ENCODE peak calls at places on chromosomes 12 and 14, in eight cellular contexts. One of them, this sample, is unnamed.

GRCh38 chr12:131591136-131591535 is 119.8 kb upstream of the SFSWAP start:
- DNase-seq in thyroid gland: no peak
- DNase-seq in BJ: no peak
- DNase-seq in foreskin fibroblast: no peak
- DNase-seq in mucosa of descending colon: no peak
- DNase-seq in K562: no peak
- DNase-seq in HepG2: no peak
- DNase-seq in body of pancreas: no peak
- DNase-seq in this sample: no peak

GRCh38 chr12:27424631-27425230 is 21.8 kb upstream of the SMCO2 start:
- DNase-seq in thyroid gland: peak
- DNase-seq in BJ: no peak
- DNase-seq in foreskin fibroblast: peak
- DNase-seq in mucosa of descending colon: no peak
- DNase-seq in K562: no peak
- DNase-seq in HepG2: peak
- DNase-seq in body of pancreas: peak
- DNase-seq in this sample: peak

GRCh38 chr12:100789146-100789545 is 5.4 kb upstream of the ANO4 start:
- DNase-seq in thyroid gland: no peak
- DNase-seq in BJ: no peak
- DNase-seq in foreskin fibroblast: peak
- DNase-seq in mucosa of descending colon: no peak
- DNase-seq in K562: no peak
- DNase-seq in HepG2: no peak
- DNase-seq in body of pancreas: no peak
- DNase-seq in this sample: peak

GRCh38 chr12:121579981-121580868 is 598 bp downstream of the KDM2B start:
- DNase-seq in thyroid gland: peak
- DNase-seq in BJ: no peak
- DNase-seq in foreskin fibroblast: peak
- DNase-seq in mucosa of descending colon: peak
- DNase-seq in K562: peak
- DNase-seq in HepG2: peak
- DNase-seq in body of pancreas: peak
- DNase-seq in this sample: peak

GRCh38 chr12:121465921-121466799 is 66.2 kb downstream of the RNF34 start:
- DNase-seq in thyroid gland: no peak
- DNase-seq in BJ: no peak
- DNase-seq in foreskin fibroblast: no peak
- DNase-seq in mucosa of descending colon: peak
- DNase-seq in K562: no peak
- DNase-seq in HepG2: no peak
- DNase-seq in body of pancreas: no peak
- DNase-seq in this sample: peak

GRCh38 chr14:50677527-50678063 is 9.5 kb upstream of the SAV1 start:
- DNase-seq in thyroid gland: no peak
- DNase-seq in BJ: no peak
- DNase-seq in foreskin fibroblast: peak
- DNase-seq in mucosa of descending colon: no peak
- DNase-seq in K562: no peak
- DNase-seq in HepG2: peak
- DNase-seq in body of pancreas: no peak
- DNase-seq in this sample: peak

GRCh38 chr14:90382491-90383125 is 14.2 kb upstream of the CALM1 start:
- DNase-seq in thyroid gland: peak
- DNase-seq in BJ: no peak
- DNase-seq in foreskin fibroblast: peak
- DNase-seq in mucosa of descending colon: peak
- DNase-seq in K562: no peak
- DNase-seq in HepG2: peak
- DNase-seq in body of pancreas: peak
- DNase-seq in this sample: peak

GRCh38 chr14:74988131-74988530 is 14.6 kb upstream of the EIF2B2 start:
- DNase-seq in thyroid gland: no peak
- DNase-seq in BJ: no peak
- DNase-seq in foreskin fibroblast: peak
- DNase-seq in mucosa of descending colon: no peak
- DNase-seq in K562: peak
- DNase-seq in HepG2: no peak
- DNase-seq in body of pancreas: no peak
- DNase-seq in this sample: peak

GRCh38 chr14:83816755-83817154 is 1713.2 kb upstream of the FLRT2 start:
- DNase-seq in thyroid gland: no peak
- DNase-seq in BJ: no peak
- DNase-seq in foreskin fibroblast: no peak
- DNase-seq in mucosa of descending colon: no peak
- DNase-seq in K562: no peak
- DNase-seq in HepG2: no peak
- DNase-seq in body of pancreas: no peak
- DNase-seq in this sample: no peak

GRCh38 chr12:57816855-57817151 is 1.7 kb downstream of the AVIL start:
- DNase-seq in thyroid gland: no peak
- DNase-seq in BJ: no peak
- DNase-seq in foreskin fibroblast: peak
- DNase-seq in mucosa of descending colon: no peak
- DNase-seq in K562: peak
- DNase-seq in HepG2: no peak
- DNase-seq in body of pancreas: peak
- DNase-seq in this sample: no peak

GRCh38 chr14:51520087-51520486 is 131.6 kb upstream of the FRMD6 start:
- DNase-seq in thyroid gland: no peak
- DNase-seq in BJ: no peak
- DNase-seq in foreskin fibroblast: no peak
- DNase-seq in mucosa of descending colon: no peak
- DNase-seq in K562: no peak
- DNase-seq in HepG2: no peak
- DNase-seq in body of pancreas: no peak
- DNase-seq in this sample: no peak

GRCh38 chr12:104952816-104953215 is 5.3 kb downstream of the SLC41A2 start:
- DNase-seq in thyroid gland: no peak
- DNase-seq in BJ: no peak
- DNase-seq in foreskin fibroblast: no peak
- DNase-seq in mucosa of descending colon: no peak
- DNase-seq in K562: no peak
- DNase-seq in HepG2: no peak
- DNase-seq in body of pancreas: no peak
- DNase-seq in this sample: no peak

GRCh38 chr14:20848316-20848954 is 42.8 kb upstream of the RNASE3 start:
- DNase-seq in thyroid gland: no peak
- DNase-seq in BJ: no peak
- DNase-seq in foreskin fibroblast: peak
- DNase-seq in mucosa of descending colon: no peak
- DNase-seq in K562: no peak
- DNase-seq in HepG2: no peak
- DNase-seq in body of pancreas: peak
- DNase-seq in this sample: peak

GRCh38 chr14:20489093-20489994 is 16.0 kb upstream of the RNASE10 start:
- DNase-seq in thyroid gland: no peak
- DNase-seq in BJ: no peak
- DNase-seq in foreskin fibroblast: no peak
- DNase-seq in mucosa of descending colon: no peak
- DNase-seq in K562: no peak
- DNase-seq in HepG2: peak
- DNase-seq in body of pancreas: no peak
- DNase-seq in this sample: peak

GRCh38 chr14:22598896-22599244 is 770 bp downstream of the ABHD4 start:
- DNase-seq in thyroid gland: peak
- DNase-seq in BJ: no peak
- DNase-seq in foreskin fibroblast: peak
- DNase-seq in mucosa of descending colon: no peak
- DNase-seq in K562: peak
- DNase-seq in HepG2: peak
- DNase-seq in body of pancreas: peak
- DNase-seq in this sample: peak

GRCh38 chr12:92080390-92081285 is 65.0 kb downstream of the BTG1 start:
- DNase-seq in thyroid gland: no peak
- DNase-seq in BJ: peak
- DNase-seq in foreskin fibroblast: peak
- DNase-seq in mucosa of descending colon: no peak
- DNase-seq in K562: no peak
- DNase-seq in HepG2: no peak
- DNase-seq in body of pancreas: no peak
- DNase-seq in this sample: peak

DNA sequence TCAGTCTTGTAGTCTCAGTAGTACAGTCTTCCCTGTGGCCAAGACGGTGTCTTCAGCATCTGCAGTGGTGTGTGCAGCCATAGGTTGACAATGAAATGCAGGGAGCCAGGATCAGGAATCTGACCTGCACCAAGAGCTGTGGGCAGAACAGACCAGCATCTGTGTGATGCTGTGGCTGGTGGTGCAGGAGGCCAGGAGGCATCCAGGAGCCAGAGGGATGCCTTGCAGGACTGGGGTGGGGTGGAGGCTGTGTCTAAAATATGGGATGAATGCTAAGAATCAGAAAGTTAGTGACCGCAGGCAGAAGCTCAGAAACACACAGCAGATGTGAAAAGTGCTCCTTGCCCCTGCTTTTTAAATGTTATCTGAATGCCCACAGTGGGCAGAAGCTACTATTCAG is 209.7 kb downstream of the CACNA1C start:
- DNase-seq in thyroid gland: no peak
- DNase-seq in BJ: no peak
- DNase-seq in foreskin fibroblast: no peak
- DNase-seq in mucosa of descending colon: no peak
- DNase-seq in K562: no peak
- DNase-seq in HepG2: no peak
- DNase-seq in body of pancreas: no peak
- DNase-seq in this sample: no peak
- H3K4me3 ChIP-seq in thyroid gland: no peak
- H3K4me3 ChIP-seq in BJ: no peak
- H3K4me3 ChIP-seq in foreskin fibroblast: no peak
- H3K4me3 ChIP-seq in mucosa of descending colon: no peak
- H3K4me3 ChIP-seq in K562: no peak
- H3K4me3 ChIP-seq in HepG2: no peak
- H3K4me3 ChIP-seq in body of pancreas: no peak
- H3K4me3 ChIP-seq in this sample: no peak

DNA sequence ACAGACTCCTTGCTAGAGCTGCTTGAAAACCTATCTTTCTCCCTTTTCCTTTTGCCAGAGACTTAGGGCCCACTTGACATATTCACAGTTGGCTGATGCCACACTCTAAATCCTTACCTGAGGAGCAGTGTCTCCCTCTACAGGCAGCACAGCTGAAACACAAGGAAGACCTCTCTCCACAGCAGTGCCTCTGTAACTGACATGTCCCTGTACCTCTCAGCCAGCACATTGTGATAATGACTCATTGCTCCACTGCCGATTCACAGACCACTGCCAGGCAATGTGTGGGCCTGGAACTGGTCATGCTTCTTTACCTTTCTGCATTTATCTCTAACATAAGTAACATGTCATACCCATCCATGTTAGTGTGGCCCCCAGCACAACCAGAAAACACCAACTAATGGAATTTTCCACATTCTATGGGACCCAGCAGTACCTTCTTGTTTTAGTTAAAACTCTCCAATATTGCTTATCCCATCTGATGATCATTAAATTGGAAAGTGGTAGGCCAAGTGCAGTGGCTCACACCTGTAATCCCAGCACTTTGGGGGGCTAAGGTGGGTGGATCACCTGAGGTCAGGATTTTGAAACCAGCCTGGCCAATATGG is 56.5 kb downstream of the GTF2A1 start:
- DNase-seq in thyroid gland: peak
- DNase-seq in BJ: no peak
- DNase-seq in foreskin fibroblast: peak
- DNase-seq in mucosa of descending colon: no peak
- DNase-seq in K562: peak
- DNase-seq in HepG2: peak
- DNase-seq in body of pancreas: peak
- DNase-seq in this sample: peak
- TF ChIP-seq CTCF in thyroid gland: peak
- TF ChIP-seq CTCF in BJ: peak
- TF ChIP-seq CTCF in foreskin fibroblast: peak
- TF ChIP-seq CTCF in mucosa of descending colon: peak
- TF ChIP-seq CTCF in K562: peak
- TF ChIP-seq CTCF in HepG2: peak
- TF ChIP-seq CTCF in body of pancreas: peak
- TF ChIP-seq CTCF in this sample: peak

GRCh38 chr14:92122761-92123160 is 992 bp downstream of the CPSF2 start:
- DNase-seq in thyroid gland: no peak
- DNase-seq in BJ: no peak
- DNase-seq in foreskin fibroblast: no peak
- DNase-seq in mucosa of descending colon: no peak
- DNase-seq in K562: no peak
- DNase-seq in HepG2: no peak
- DNase-seq in body of pancreas: no peak
- DNase-seq in this sample: no peak
- H3K4me3 ChIP-seq in thyroid gland: peak
- H3K4me3 ChIP-seq in BJ: peak
- H3K4me3 ChIP-seq in foreskin fibroblast: peak
- H3K4me3 ChIP-seq in mucosa of descending colon: no peak
- H3K4me3 ChIP-seq in K562: peak
- H3K4me3 ChIP-seq in HepG2: peak
- H3K4me3 ChIP-seq in body of pancreas: peak
- H3K4me3 ChIP-seq in this sample: peak

GRCh38 chr12:51893786-51894185 is 5.9 kb downstream of the ANKRD33 start:
- DNase-seq in thyroid gland: no peak
- DNase-seq in BJ: no peak
- DNase-seq in foreskin fibroblast: no peak
- DNase-seq in mucosa of descending colon: no peak
- DNase-seq in K562: no peak
- DNase-seq in HepG2: no peak
- DNase-seq in body of pancreas: no peak
- DNase-seq in this sample: no peak

GRCh38 chr12:51890511-51891171 is 2.7 kb downstream of the ANKRD33 start:
- DNase-seq in thyroid gland: no peak
- DNase-seq in BJ: no peak
- DNase-seq in foreskin fibroblast: no peak
- DNase-seq in mucosa of descending colon: no peak
- DNase-seq in K562: no peak
- DNase-seq in HepG2: no peak
- DNase-seq in body of pancreas: no peak
- DNase-seq in this sample: no peak

GRCh38 chr12:51889216-51890134 is 1.6 kb downstream of the ANKRD33 start:
- DNase-seq in thyroid gland: no peak
- DNase-seq in BJ: no peak
- DNase-seq in foreskin fibroblast: no peak
- DNase-seq in mucosa of descending colon: no peak
- DNase-seq in K562: peak
- DNase-seq in HepG2: no peak
- DNase-seq in body of pancreas: no peak
- DNase-seq in this sample: no peak

GRCh38 chr12:51890135-51890464 is 2.2 kb downstream of the ANKRD33 start:
- DNase-seq in thyroid gland: no peak
- DNase-seq in BJ: no peak
- DNase-seq in foreskin fibroblast: no peak
- DNase-seq in mucosa of descending colon: no peak
- DNase-seq in K562: no peak
- DNase-seq in HepG2: no peak
- DNase-seq in body of pancreas: no peak
- DNase-seq in this sample: no peak

DNA sequence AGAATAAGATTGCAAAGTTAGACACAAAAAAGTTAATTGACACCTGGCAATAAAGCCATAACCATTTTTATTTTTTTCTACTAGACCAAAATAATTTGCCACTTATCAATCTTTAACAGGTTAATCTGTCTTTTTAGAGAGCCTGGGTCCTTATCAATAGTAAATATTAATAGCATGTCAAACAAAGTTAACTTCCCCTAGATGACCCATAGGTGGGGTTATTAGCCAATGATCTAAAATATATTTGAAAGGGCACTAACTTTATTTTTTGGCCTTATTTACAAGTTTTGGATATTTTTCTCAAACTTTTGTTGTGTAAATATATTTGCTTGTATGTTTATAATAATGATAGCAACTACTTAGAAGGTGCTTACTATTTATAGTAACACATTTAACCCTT is 3.9 kb downstream of the ANKRD33 start:
- DNase-seq in thyroid gland: no peak
- DNase-seq in BJ: no peak
- DNase-seq in foreskin fibroblast: no peak
- DNase-seq in mucosa of descending colon: no peak
- DNase-seq in K562: peak
- DNase-seq in HepG2: no peak
- DNase-seq in body of pancreas: no peak
- DNase-seq in this sample: no peak
- TF ChIP-seq CTCF in thyroid gland: no peak
- TF ChIP-seq CTCF in BJ: peak
- TF ChIP-seq CTCF in foreskin fibroblast: peak
- TF ChIP-seq CTCF in mucosa of descending colon: no peak
- TF ChIP-seq CTCF in K562: no peak
- TF ChIP-seq CTCF in HepG2: peak
- TF ChIP-seq CTCF in body of pancreas: peak
- TF ChIP-seq CTCF in this sample: peak